ENCODE peak calls at places on chromosomes 6 and 20, in four cellular contexts. W is heart left ventricle, U is uterus, R is mesenchymal stem cell. T is an unnamed sample. For H3K4me1, the result is how much of the 10 kb centered on the place peaks cover.

GRCh38 chr6:14871196-14871595 is 374.7 kb upstream of the JARID2 start:
- DNase-seq in U (no peak), R (no peak), W (peak), T (no peak)

GRCh38 chr6:146337376-146337775 is 206.3 kb upstream of the RAB32 start:
- DNase-seq in R (no peak), U (no peak), W (no peak), T (no peak)

GRCh38 chr6:13769655-13770053 is 44.7 kb downstream of the MCUR1 start:
- DNase-seq in U (no peak), W (no peak), R (no peak), T (no peak)

GRCh38 chr20:5569021-5569420 is 181.2 kb upstream of the SHLD1 start:
- DNase-seq in R (peak), U (no peak), W (no peak), T (peak)

GRCh38 chr6:156976144-156977088 is 199.2 kb downstream of the ARID1B start:
- DNase-seq in W (no peak), U (no peak), R (no peak), T (no peak)

GRCh38 chr6:22954749-22955385 is 385.5 kb downstream of the HDGFL1 start:
- DNase-seq in U (no peak), W (no peak), R (peak), T (peak)

GRCh38 chr6:155085582-155086253 is 90.6 kb downstream of the TIAM2 start:
- DNase-seq in R (no peak), W (no peak), U (no peak), T (peak)

GRCh38 chr6:158911746-158912158 is 88.2 kb downstream of the RSPH3 start:
- DNase-seq in W (no peak), U (no peak), R (no peak), T (peak)

GRCh38 chr6:29968130-29968529 is 25.8 kb downstream of the HLA-A start:
- DNase-seq in W (no peak), R (peak), U (no peak), T (peak)

GRCh38 chr6:138645976-138646640 is 127.5 kb upstream of the CCDC28A start:
- DNase-seq in U (no peak), R (peak), W (no peak), T (no peak)

GRCh38 chr20:16712541-16712947 is 17.3 kb upstream of the SNRPB2 start:
- DNase-seq in U (no peak), W (no peak), R (no peak), T (no peak)

GRCh38 chr6:41153451-41153850 is 696 bp downstream of the TREML1 start:
- DNase-seq in W (no peak), R (no peak), U (no peak), T (no peak)

GRCh38 chr20:62239278-62239879 is 1.1 kb downstream of the OSBPL2 start:
- DNase-seq in U (no peak), W (no peak), R (no peak), T (peak)

GRCh38 chr20:22918286-22918983 is 116.7 kb upstream of the SSTR4 start:
- DNase-seq in U (no peak), R (peak), W (no peak), T (no peak)

GRCh38 chr6:16700202-16700997 is 60.9 kb downstream of the ATXN1 start:
- DNase-seq in W (no peak), R (no peak), U (no peak), T (no peak)

GRCh38 chr6:128046033-128046432 is 145.2 kb upstream of the THEMIS start:
- DNase-seq in W (no peak), U (no peak), R (no peak), T (no peak)

GRCh38 chr6:26232950-26233607 is 131.9 kb upstream of the BTN3A2 start:
- DNase-seq in W (no peak), R (no peak), U (no peak), T (no peak)

GRCh38 chr6:101259446-101259845 is 134.1 kb upstream of the GRIK2 start:
- DNase-seq in W (no peak), U (no peak), R (no peak), T (no peak)

GRCh38 chr6:84967389-84967788 is 203.0 kb upstream of the TBX18 start:
- DNase-seq in R (peak), W (no peak), U (no peak), T (peak)

GRCh38 chr6:2116496-2116895 is 128.9 kb downstream of the GMDS start:
- DNase-seq in R (no peak), U (no peak), W (no peak), T (no peak)

GRCh38 chr6:28867078-28867414 is 56.7 kb downstream of the TRIM27 start:
- DNase-seq in U (no peak), R (no peak), W (no peak), T (peak)

GRCh38 chr6:155310596-155310995 is 3.7 kb downstream of the TFB1M start:
- DNase-seq in U (no peak), R (peak), W (no peak), T (no peak)

GRCh38 chr20:57440678-57441509 is 49.7 kb downstream of the RBM38 start:
- DNase-seq in W (peak), U (peak), R (no peak), T (no peak)

GRCh38 chr20:63174309-63175030 is 41.5 kb downstream of the YTHDF1 start:
- DNase-seq in W (no peak), U (no peak), R (no peak), T (no peak)

GRCh38 chr20:32737371-32738223 is 5.7 kb downstream of the COMMD7 start:
- DNase-seq in W (no peak), U (no peak), R (peak), T (peak)

GRCh38 chr6:34809914-34810882 is 18.3 kb downstream of the BLTP3A start:
- DNase-seq in U (no peak), W (no peak), R (peak), T (no peak)

GRCh38 chr6:82750570-82750969 is 315.1 kb downstream of the UBE3D start:
- DNase-seq in W (no peak), R (no peak), U (no peak), T (no peak)

GRCh38 chr20:59810376-59811187 is 122.9 kb downstream of the SYCP2 start:
- DNase-seq in W (no peak), U (peak), R (no peak), T (no peak)

GRCh38 chr20:58303547-58303946 is 6.0 kb upstream of the RAB22A start:
- DNase-seq in W (no peak), R (no peak), U (no peak), T (no peak)

GRCh38 chr6:151065027-151065815 is 174.5 kb upstream of the AKAP12 start:
- DNase-seq in R (no peak), U (no peak), W (no peak), T (no peak)

GRCh38 chr6:138517635-138518034 is 18.3 kb upstream of the NHSL1 start:
- DNase-seq in R (peak), W (peak), U (no peak), T (peak)

GRCh38 chr6:30121446-30122065 is 8.7 kb upstream of the TRIM31 start:
- DNase-seq in R (no peak), U (no peak), W (no peak), T (no peak)

GRCh38 chr20:49112596-49113274 is 66.6 kb downstream of the CSE1L start:
- DNase-seq in R (peak), U (no peak), W (no peak), T (no peak)

GRCh38 chr20:22511943-22512910 is 72.1 kb downstream of the FOXA2 start:
- DNase-seq in R (no peak), W (no peak), U (no peak), T (peak)

GRCh38 chr6:4291453-4292403 is 156.4 kb upstream of the ECI2 start:
- DNase-seq in W (no peak), R (peak), U (no peak), T (no peak)

GRCh38 chr20:11777861-11778570 is 139.7 kb upstream of the BTBD3 start:
- DNase-seq in U (no peak), W (no peak), R (peak), T (no peak)

GRCh38 chr6:139473239-139473701 is 98.8 kb upstream of the CITED2 start:
- DNase-seq in R (peak), U (peak), W (no peak), T (no peak)

GRCh38 chr20:63092660-63093215 is 86.0 kb upstream of the BHLHE23 start:
- DNase-seq in R (no peak), U (peak), W (peak), T (no peak)

GRCh38 chr6:135347887-135348286 is 149.7 kb downstream of the AHI1 start:
- DNase-seq in R (no peak), U (no peak), W (no peak), T (no peak)
- H3K4me1 ChIP-seq in R (under half), U (under half), W (under half), T (under half)

DNA sequence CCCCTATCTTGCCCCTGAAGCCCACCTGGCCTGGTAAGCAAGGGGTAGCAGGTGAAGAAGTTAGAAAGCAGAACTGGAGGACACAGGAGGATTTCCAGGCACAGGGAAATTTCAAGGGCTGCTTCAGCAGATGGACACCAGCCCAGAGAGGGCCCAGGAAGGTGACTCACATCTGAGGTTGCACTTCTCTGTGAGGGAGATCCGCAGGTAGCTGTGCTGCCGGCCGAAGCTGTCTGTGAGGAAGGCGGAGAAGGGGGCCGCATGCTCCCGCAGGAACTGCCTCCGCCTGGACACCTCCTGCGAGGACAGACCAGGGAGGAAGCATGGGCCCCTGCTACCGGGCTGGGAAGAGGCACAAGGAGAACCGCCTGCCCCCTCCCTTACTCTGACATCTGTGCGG is 7.1 kb downstream of the MOCS1 start:
- DNase-seq in U (no peak), W (no peak), R (peak), T (no peak)
- H3K27ac ChIP-seq in U (peak), W (no peak), R (peak), T (peak)

GRCh38 chr6:134178230-134179044 is 126.0 kb upstream of the SLC2A12 start:
- DNase-seq in U (peak), R (peak), W (peak), T (peak)
- H3K4me3 ChIP-seq in U (peak), R (peak), W (peak), T (peak)

GRCh38 chr6:105851181-105851580 is 235.0 kb upstream of the PRDM1 start:
- DNase-seq in U (peak), W (no peak), R (no peak), T (no peak)
- H3K4me1 ChIP-seq in U (under half), W (under half), R (under half), T (under half)

DNA sequence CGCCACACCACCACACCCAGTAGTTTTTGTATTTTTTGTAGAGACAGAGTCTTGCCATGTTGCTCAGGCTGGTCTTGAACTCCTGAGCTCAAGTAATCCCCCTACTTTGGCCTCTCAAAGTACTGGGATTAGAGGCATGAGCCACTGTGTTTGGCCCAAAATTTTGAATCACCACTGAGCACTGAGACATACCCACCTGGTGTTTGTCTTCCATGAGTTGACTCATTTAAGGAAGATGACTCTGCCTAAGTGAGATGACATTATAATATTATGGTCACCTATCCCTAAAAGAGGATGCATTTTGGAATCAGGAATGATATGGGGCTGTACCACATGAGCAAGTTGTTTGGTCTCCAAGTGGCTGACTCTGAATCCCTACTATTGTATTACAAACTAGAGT is 54.6 kb upstream of the RNF217 start:
- DNase-seq in U (no peak), W (no peak), R (no peak), T (no peak)
- H3K27ac ChIP-seq in U (no peak), W (no peak), R (no peak), T (no peak)

GRCh38 chr20:52105573-52106422 is 85.8 kb downstream of the ZFP64 start:
- DNase-seq in U (no peak), R (peak), W (no peak), T (no peak)
- H3K4me3 ChIP-seq in U (peak), R (peak), W (peak), T (no peak)

GRCh38 chr20:10509411-10509810 is 74.3 kb downstream of the SLX4IP start:
- DNase-seq in R (peak), U (no peak), W (no peak), T (no peak)
- H3K4me1 ChIP-seq in R (under half), U (under half), W (half or more), T (under half)

DNA sequence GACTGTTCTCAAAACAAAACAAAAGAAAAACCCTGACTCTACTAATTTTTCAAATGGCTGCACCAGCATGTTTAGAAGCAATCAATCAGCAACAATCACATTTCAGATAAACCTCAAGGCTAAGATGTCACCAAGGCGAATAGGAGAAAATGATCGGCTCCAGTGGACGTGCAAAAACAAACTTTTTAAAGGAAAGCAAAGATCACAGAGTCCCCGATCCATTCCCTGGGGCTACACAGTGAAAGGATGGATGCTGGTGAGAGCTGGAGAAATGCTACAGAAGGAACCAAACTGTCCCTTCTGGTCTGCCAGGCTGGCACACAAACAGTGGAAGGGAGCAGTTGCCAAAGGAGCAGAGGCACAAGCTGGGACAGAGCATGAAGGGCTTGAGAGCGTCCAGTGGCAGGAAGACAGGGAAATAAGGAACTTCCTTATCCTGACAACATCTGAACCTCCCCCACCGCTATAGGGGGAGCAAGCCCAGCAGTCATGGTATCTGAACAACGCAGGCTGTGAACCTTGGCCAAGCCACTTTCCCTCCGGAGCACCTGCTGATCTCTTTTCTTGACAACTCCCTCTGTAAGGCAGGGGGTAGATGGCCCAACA is 73.7 kb upstream of the HIVEP1 start:
- DNase-seq in U (no peak), W (no peak), R (no peak), T (peak)
- H3K27ac ChIP-seq in U (no peak), W (no peak), R (no peak), T (peak)

T was measured in small intestine.